ENCODE peak calls at places on chromosomes 16 and 17, in eight cellular contexts. B is nephron progenitor cell; G is cardiac fibroblast; J is CD8-positive, alpha-beta T cell; R is HFFc6; Y is fibroblast of mammary gland; U is astrocyte of the cerebellum; A is RWPE1. N is an unnamed sample.

GRCh38 chr16:68823401-68823800 is 19.9 kb upstream of the TANGO6 start:
- DNase-seq in B (no peak), G (peak; percentile 88), J (no peak), R (peak; percentile 81), Y (peak; percentile 77), U (peak; percentile 57), A (peak; percentile 40), N (no peak)

GRCh38 chr16:26598061-26598460 is 468.7 kb upstream of the C16orf82 start:
- DNase-seq in B (no peak), G (no peak), J (no peak), R (no peak), Y (no peak), U (no peak), A (no peak), N (no peak)

GRCh38 chr16:22077700-22078313 is 14.5 kb upstream of the VWA3A start:
- DNase-seq in B (peak; percentile 69), G (peak; percentile 79), J (peak; percentile 37), R (peak; percentile 49), Y (peak; percentile 67), U (peak; percentile 39), A (peak; percentile 64), N (peak; percentile 74)

GRCh38 chr17:2901582-2901981 is 105.3 kb downstream of the RAP1GAP2 start:
- DNase-seq in B (no peak), G (no peak), J (no peak), R (no peak), Y (no peak), U (no peak), A (no peak), N (no peak)

GRCh38 chr17:5234645-5235576 is at the start of gene SCIMP:
- DNase-seq in B (no peak), G (no peak), J (no peak), R (no peak), Y (no peak), U (no peak), A (no peak), N (no peak)

GRCh38 chr16:14151256-14152030 is 80.3 kb downstream of the MRTFB start:
- DNase-seq in B (no peak), G (peak; percentile 72), J (no peak), R (no peak), Y (peak; percentile 70), U (no peak), A (no peak), N (no peak)

GRCh38 chr17:77696720-77697460 is 261.6 kb upstream of the TNRC6C start:
- DNase-seq in B (no peak), G (no peak), J (no peak), R (no peak), Y (no peak), U (no peak), A (no peak), N (no peak)

GRCh38 chr17:20184977-20185619 is 175.9 kb downstream of the SPECC1 start:
- DNase-seq in B (no peak), G (no peak), J (no peak), R (no peak), Y (no peak), U (no peak), A (no peak), N (no peak)

GRCh38 chr17:81135503-81136283 is 29.6 kb upstream of the PVALEF start:
- DNase-seq in B (no peak), G (no peak), J (no peak), R (no peak), Y (no peak), U (no peak), A (no peak), N (no peak)

GRCh38 chr17:8724451-8724850 is 20.2 kb downstream of the CCDC42 start:
- DNase-seq in B (no peak), G (no peak), J (no peak), R (no peak), Y (no peak), U (no peak), A (no peak), N (no peak)

GRCh38 chr17:73950515-73950914 is 253.0 kb upstream of the RPL38 start:
- DNase-seq in B (no peak), G (no peak), J (no peak), R (no peak), Y (no peak), U (no peak), A (no peak), N (no peak)

GRCh38 chr17:73953206-73954033 is 250.1 kb upstream of the RPL38 start:
- DNase-seq in B (no peak), G (no peak), J (no peak), R (no peak), Y (no peak), U (no peak), A (no peak), N (no peak)

GRCh38 chr17:73952136-73952497 is 251.4 kb upstream of the RPL38 start:
- DNase-seq in B (peak; percentile 63), G (no peak), J (no peak), R (no peak), Y (no peak), U (no peak), A (no peak), N (peak; percentile 46)

GRCh38 chr17:73954981-73955380 is 248.5 kb upstream of the RPL38 start:
- DNase-seq in B (no peak), G (no peak), J (no peak), R (no peak), Y (no peak), U (no peak), A (no peak), N (no peak)

DNA sequence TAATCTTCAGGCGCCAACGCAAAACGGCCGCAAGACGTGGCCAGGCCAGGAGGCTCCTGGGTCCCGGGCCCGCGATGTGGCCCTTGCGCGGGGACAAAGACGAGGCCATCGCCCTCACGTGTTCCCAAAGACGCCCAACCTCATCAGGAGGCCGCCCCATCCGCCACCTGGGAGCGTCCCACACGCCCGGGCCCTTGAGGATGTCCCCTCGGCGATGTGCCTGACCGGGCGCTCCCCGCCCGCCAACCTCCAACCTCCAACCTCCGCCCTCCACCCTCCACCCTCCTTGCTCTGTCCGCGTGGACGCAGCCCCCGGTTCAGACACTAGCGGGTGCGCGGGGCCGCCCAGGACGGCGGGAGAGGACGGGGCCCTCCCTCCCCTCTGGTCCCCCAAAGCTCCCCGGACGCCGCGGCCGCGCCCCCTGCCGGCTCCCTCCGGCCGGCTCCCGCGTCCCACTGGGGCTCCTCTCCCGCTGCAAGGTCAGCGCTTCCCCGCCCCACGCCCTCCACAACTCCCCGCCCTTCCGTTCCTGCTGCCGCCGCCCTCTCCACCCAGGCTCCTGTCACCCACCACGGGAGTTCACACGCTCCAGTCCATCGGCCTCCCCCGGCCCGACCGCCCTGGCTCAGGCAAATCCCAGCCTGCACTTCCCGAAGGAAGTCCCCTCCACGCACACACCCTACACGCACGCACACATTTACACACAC is 250.8 kb upstream of the RPL38 start:
- DNase-seq in B (peak; percentile 84), G (no peak), J (no peak), R (no peak), Y (peak; percentile 11), U (no peak), A (peak; percentile 11), N (peak; percentile 81)
- TF ChIP-seq CTCF in B (peak; percentile 50), G (no peak), J (peak; percentile 15), R (no peak), Y (no peak), U (peak; percentile 39), A (no peak), N (peak; percentile 59)

DNA sequence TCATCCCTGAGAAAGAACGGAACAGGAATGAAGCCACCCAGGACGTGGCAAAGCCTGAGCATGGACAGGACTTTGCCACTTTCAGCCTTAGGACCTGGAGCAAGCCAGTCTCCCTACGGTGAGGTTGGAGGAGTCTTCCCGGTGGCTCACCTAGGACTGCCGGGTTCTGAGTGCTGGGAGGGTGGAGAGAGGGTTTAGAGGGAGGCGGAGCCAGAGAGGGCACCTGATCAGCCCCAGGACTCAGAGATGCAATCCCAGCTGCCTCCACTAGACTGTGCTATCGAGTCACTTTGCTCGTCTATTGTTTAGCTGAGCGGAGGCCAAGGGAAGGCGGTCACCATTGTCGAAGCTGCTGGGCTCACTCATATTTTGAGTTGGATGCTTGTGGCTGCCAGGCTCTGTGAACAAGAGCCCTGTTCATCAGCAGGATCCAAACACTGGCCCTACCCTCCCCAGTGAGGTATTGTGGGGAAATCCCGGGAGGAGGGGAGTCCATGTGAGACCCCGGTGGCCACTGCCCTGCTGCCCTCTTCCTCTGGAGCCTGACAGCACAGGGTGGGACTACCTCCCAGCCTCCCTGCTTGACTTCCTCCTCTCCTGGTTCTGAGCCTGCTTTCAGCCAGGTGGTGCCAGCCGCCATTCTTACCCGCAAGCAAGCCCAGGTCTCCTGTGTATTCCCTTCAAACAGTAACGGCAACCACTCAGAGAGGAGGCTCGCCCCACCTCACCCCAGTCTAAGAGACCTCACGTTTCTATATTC is 7.0 kb downstream of the KRT14 start:
- DNase-seq in B (peak; percentile 90), G (peak; percentile 76), J (peak; percentile 26), R (peak; percentile 33), Y (peak; percentile 74), U (peak; percentile 20), A (peak; percentile 89), N (peak; percentile 90)
- TF ChIP-seq CTCF in B (peak; percentile 86), G (peak; percentile 94), J (no peak), R (peak; percentile 82), Y (peak; percentile 93), U (peak; percentile 78), A (peak; percentile 96), N (peak; percentile 86)

GRCh38 chr16:67406111-67406593 is 10.1 kb downstream of the ZDHHC1 start:
- DNase-seq in B (no peak), G (peak; percentile 46), J (no peak), R (no peak), Y (peak; percentile 63), U (no peak), A (no peak), N (no peak)

GRCh38 chr16:67405336-67405735 is 10.9 kb downstream of the ZDHHC1 start:
- DNase-seq in B (no peak), G (no peak), J (no peak), R (no peak), Y (no peak), U (no peak), A (no peak), N (no peak)

GRCh38 chr16:67403976-67404555 is 10.8 kb upstream of the TPPP3 start:
- DNase-seq in B (no peak), G (no peak), J (no peak), R (no peak), Y (no peak), U (no peak), A (no peak), N (no peak)

GRCh38 chr16:67406628-67407027 is 9.6 kb downstream of the ZDHHC1 start:
- DNase-seq in B (no peak), G (peak; percentile 64), J (no peak), R (peak; percentile 83), Y (peak; percentile 94), U (no peak), A (peak; percentile 75), N (no peak)

DNA sequence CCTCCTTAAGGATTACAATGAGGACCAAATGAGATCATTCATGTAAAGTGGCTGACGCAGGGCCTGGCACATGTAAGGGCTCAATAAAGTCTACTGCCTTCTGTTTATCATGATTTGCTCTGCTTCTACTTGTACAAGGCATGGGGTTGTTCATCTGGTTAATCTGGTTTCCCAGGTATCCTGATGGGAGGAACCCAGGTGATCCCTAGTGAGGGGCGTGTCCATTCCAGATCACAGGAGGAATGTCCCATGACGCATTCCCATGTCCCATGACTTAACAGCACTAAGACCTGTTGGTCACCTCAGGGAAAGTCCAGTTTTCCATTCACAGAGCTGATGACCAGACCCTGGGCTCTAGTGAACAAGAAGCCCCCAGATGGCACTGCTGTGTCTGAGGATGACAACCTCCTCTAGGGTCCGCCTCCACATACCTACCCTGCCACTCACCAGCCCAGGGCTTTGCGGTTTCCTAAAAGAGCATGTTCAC is 11.5 kb upstream of the TPPP3 start:
- DNase-seq in B (no peak), G (no peak), J (no peak), R (no peak), Y (no peak), U (no peak), A (peak; percentile 93), N (no peak)
- TF ChIP-seq CTCF in B (no peak), G (no peak), J (no peak), R (no peak), Y (no peak), U (no peak), A (no peak), N (no peak)

GRCh38 chr17:18183334-18184142 is at the start of gene ALKBH5:
- DNase-seq in B (peak; percentile 97), G (peak; percentile 100), J (peak; percentile 93), R (peak; percentile 100), Y (peak; percentile 100), U (peak; percentile 99), A (peak; percentile 99), N (peak; percentile 94)
- TF ChIP-seq CTCF in B (peak; percentile 26), G (peak; percentile 30), J (peak; percentile 73), R (peak; percentile 78), Y (peak; percentile 17), U (peak; percentile 23), A (no peak), N (peak; percentile 45)